ENCODE peak calls at places on chromosomes 3 and 15, in five cellular contexts. One of them, this sample, is unnamed.

GRCh38 chr3:17795733-17796132 is 53.3 kb upstream of the TBC1D5 start:
- DNase-seq in GM23338: no peak
- DNase-seq in GM23248: peak
- DNase-seq in CD8-positive, alpha-beta T cell: no peak
- DNase-seq in CD4-positive, alpha-beta memory T cell: no peak
- DNase-seq in this sample: no peak

GRCh38 chr3:128068156-128068620 is 16.0 kb downstream of the SEC61A1 start:
- DNase-seq in GM23338: peak
- DNase-seq in CD4-positive, alpha-beta memory T cell: peak
- DNase-seq in CD8-positive, alpha-beta T cell: no peak
- DNase-seq in GM23248: peak
- DNase-seq in this sample: no peak

GRCh38 chr15:81261172-81261808 is 62.7 kb downstream of the STARD5 start:
- DNase-seq in GM23338: no peak
- DNase-seq in CD8-positive, alpha-beta T cell: no peak
- DNase-seq in CD4-positive, alpha-beta memory T cell: no peak
- DNase-seq in GM23248: no peak
- DNase-seq in this sample: no peak

GRCh38 chr15:86077070-86077469 is 2.6 kb upstream of the AGBL1 start:
- DNase-seq in GM23248: no peak
- DNase-seq in GM23338: peak
- DNase-seq in CD8-positive, alpha-beta T cell: no peak
- DNase-seq in CD4-positive, alpha-beta memory T cell: no peak
- DNase-seq in this sample: no peak

GRCh38 chr3:183636221-183637105 is 1.0 kb downstream of the KLHL24 start:
- DNase-seq in GM23338: peak
- DNase-seq in CD8-positive, alpha-beta T cell: peak
- DNase-seq in GM23248: peak
- DNase-seq in CD4-positive, alpha-beta memory T cell: peak
- DNase-seq in this sample: peak

GRCh38 chr3:72255736-72256559 is 471.0 kb upstream of the PROK2 start:
- DNase-seq in CD8-positive, alpha-beta T cell: peak
- DNase-seq in CD4-positive, alpha-beta memory T cell: peak
- DNase-seq in GM23248: no peak
- DNase-seq in GM23338: peak
- DNase-seq in this sample: no peak

GRCh38 chr3:106794442-106794841 is 582.8 kb upstream of the CCDC54 start:
- DNase-seq in CD8-positive, alpha-beta T cell: no peak
- DNase-seq in GM23338: no peak
- DNase-seq in GM23248: no peak
- DNase-seq in CD4-positive, alpha-beta memory T cell: no peak
- DNase-seq in this sample: no peak

GRCh38 chr3:10417849-10418248 is 87.5 kb downstream of the ATP2B2 start:
- DNase-seq in CD4-positive, alpha-beta memory T cell: no peak
- DNase-seq in GM23248: peak
- DNase-seq in CD8-positive, alpha-beta T cell: no peak
- DNase-seq in GM23338: peak
- DNase-seq in this sample: no peak

GRCh38 chr3:80701349-80701748 is 933.6 kb upstream of the ROBO1 start:
- DNase-seq in CD4-positive, alpha-beta memory T cell: no peak
- DNase-seq in CD8-positive, alpha-beta T cell: no peak
- DNase-seq in GM23338: no peak
- DNase-seq in GM23248: no peak
- DNase-seq in this sample: no peak

GRCh38 chr3:170033489-170033888 is 4.3 kb upstream of the GPR160 start:
- DNase-seq in GM23338: no peak
- DNase-seq in CD4-positive, alpha-beta memory T cell: peak
- DNase-seq in CD8-positive, alpha-beta T cell: peak
- DNase-seq in GM23248: no peak
- DNase-seq in this sample: no peak

GRCh38 chr3:152050782-152051405 is 177.5 kb downstream of the SUCNR1 start:
- DNase-seq in CD4-positive, alpha-beta memory T cell: no peak
- DNase-seq in CD8-positive, alpha-beta T cell: no peak
- DNase-seq in GM23338: no peak
- DNase-seq in GM23248: peak
- DNase-seq in this sample: no peak

GRCh38 chr3:194003128-194004057 is 132.6 kb upstream of the HES1 start:
- DNase-seq in GM23248: peak
- DNase-seq in CD4-positive, alpha-beta memory T cell: no peak
- DNase-seq in CD8-positive, alpha-beta T cell: no peak
- DNase-seq in GM23338: peak
- DNase-seq in this sample: peak

GRCh38 chr15:64009241-64009640 is 37.0 kb downstream of the DAPK2 start:
- DNase-seq in CD8-positive, alpha-beta T cell: no peak
- DNase-seq in GM23338: no peak
- DNase-seq in CD4-positive, alpha-beta memory T cell: peak
- DNase-seq in GM23248: peak
- DNase-seq in this sample: no peak

GRCh38 chr15:25179673-25180511 is 225.1 kb downstream of the SNRPN start:
- DNase-seq in GM23338: no peak
- DNase-seq in CD4-positive, alpha-beta memory T cell: no peak
- DNase-seq in CD8-positive, alpha-beta T cell: no peak
- DNase-seq in GM23248: no peak
- DNase-seq in this sample: no peak

GRCh38 chr3:170331143-170331542 is 26.4 kb upstream of the SKIL start:
- DNase-seq in CD4-positive, alpha-beta memory T cell: no peak
- DNase-seq in GM23338: no peak
- DNase-seq in CD8-positive, alpha-beta T cell: no peak
- DNase-seq in GM23248: no peak
- DNase-seq in this sample: no peak

GRCh38 chr3:71393093-71393492 is 190.4 kb downstream of the FOXP1 start:
- DNase-seq in CD8-positive, alpha-beta T cell: no peak
- DNase-seq in GM23248: peak
- DNase-seq in GM23338: no peak
- DNase-seq in CD4-positive, alpha-beta memory T cell: no peak
- DNase-seq in this sample: no peak

GRCh38 chr15:40925863-40926658 is 3.1 kb upstream of the DLL4 start:
- DNase-seq in GM23248: peak
- DNase-seq in CD8-positive, alpha-beta T cell: no peak
- DNase-seq in GM23338: peak
- DNase-seq in CD4-positive, alpha-beta memory T cell: no peak
- DNase-seq in this sample: no peak
- H3K4me3 ChIP-seq in GM23248: peak
- H3K4me3 ChIP-seq in CD8-positive, alpha-beta T cell: peak
- H3K4me3 ChIP-seq in GM23338: peak
- H3K4me3 ChIP-seq in CD4-positive, alpha-beta memory T cell: peak
- H3K4me3 ChIP-seq in this sample: peak

GRCh38 chr3:37383323-37383722 is 208.9 kb upstream of the LRRFIP2 start:
- DNase-seq in GM23248: no peak
- DNase-seq in CD4-positive, alpha-beta memory T cell: no peak
- DNase-seq in GM23338: no peak
- DNase-seq in CD8-positive, alpha-beta T cell: no peak
- DNase-seq in this sample: no peak
- H3K27ac ChIP-seq in GM23248: no peak
- H3K27ac ChIP-seq in CD4-positive, alpha-beta memory T cell: no peak
- H3K27ac ChIP-seq in GM23338: no peak
- H3K27ac ChIP-seq in CD8-positive, alpha-beta T cell: no peak
- H3K27ac ChIP-seq in this sample: no peak

GRCh38 chr15:43748376-43748775 is 2.1 kb downstream of the PDIA3 start:
- DNase-seq in GM23338: peak
- DNase-seq in CD4-positive, alpha-beta memory T cell: peak
- DNase-seq in CD8-positive, alpha-beta T cell: no peak
- DNase-seq in GM23248: peak
- DNase-seq in this sample: no peak

GRCh38 chr15:43749690-43750345 is 3.6 kb downstream of the PDIA3 start:
- DNase-seq in GM23338: no peak
- DNase-seq in GM23248: peak
- DNase-seq in CD4-positive, alpha-beta memory T cell: peak
- DNase-seq in CD8-positive, alpha-beta T cell: no peak
- DNase-seq in this sample: no peak

DNA sequence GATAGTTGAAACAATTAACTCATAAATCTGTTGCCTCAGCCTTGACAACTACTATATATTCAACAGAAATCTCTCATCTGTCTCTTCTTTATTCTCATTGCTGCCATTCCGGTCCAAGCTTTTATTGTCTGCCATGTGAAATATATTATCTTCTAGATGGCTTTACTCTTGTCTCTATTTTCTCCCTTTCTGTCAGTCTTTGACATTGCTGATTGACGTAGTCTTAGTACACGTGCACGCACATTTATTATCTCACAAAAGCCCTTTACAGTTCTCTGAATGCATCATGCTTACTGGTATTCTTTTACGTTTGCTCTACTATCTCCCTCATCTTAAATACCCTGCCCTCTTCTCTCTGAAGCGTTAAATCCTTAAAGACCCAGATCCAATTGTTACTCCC is 5.6 kb downstream of the PDIA3 start:
- DNase-seq in CD8-positive, alpha-beta T cell: no peak
- DNase-seq in GM23338: no peak
- DNase-seq in CD4-positive, alpha-beta memory T cell: no peak
- DNase-seq in GM23248: no peak
- DNase-seq in this sample: no peak
- H3K4me3 ChIP-seq in CD8-positive, alpha-beta T cell: no peak
- H3K4me3 ChIP-seq in GM23338: no peak
- H3K4me3 ChIP-seq in CD4-positive, alpha-beta memory T cell: no peak
- H3K4me3 ChIP-seq in GM23248: no peak
- H3K4me3 ChIP-seq in this sample: no peak

DNA sequence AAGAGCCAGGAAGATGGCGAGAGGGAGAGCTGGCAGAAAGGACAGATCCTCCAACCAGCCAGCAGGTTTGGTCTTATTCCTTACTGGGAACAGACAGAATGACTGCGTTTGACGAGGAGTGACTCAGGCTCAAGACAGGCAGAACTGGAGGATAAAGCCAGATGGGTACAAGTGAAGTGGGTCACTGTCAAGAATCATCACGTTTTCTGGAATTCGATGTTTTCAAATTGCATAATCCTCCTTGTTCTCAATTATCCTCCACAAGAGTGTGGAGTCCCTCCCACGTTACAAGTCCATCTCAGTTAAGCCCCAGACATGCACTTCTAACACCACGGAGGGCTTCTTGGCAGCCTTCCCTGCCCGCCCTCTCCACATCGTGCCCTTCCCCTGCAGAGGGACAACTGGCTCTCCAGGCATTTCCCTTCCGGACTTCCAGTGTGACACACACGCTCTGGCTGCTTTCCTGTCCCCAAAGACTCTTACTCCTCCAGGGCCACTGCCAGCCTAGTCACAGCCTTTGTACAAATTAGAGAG is 183.1 kb downstream of the CHST2 start:
- DNase-seq in GM23248: peak
- DNase-seq in CD8-positive, alpha-beta T cell: no peak
- DNase-seq in GM23338: peak
- DNase-seq in CD4-positive, alpha-beta memory T cell: no peak
- DNase-seq in this sample: no peak
- H3K27ac ChIP-seq in GM23248: peak
- H3K27ac ChIP-seq in CD8-positive, alpha-beta T cell: no peak
- H3K27ac ChIP-seq in GM23338: no peak
- H3K27ac ChIP-seq in CD4-positive, alpha-beta memory T cell: no peak
- H3K27ac ChIP-seq in this sample: peak

DNA sequence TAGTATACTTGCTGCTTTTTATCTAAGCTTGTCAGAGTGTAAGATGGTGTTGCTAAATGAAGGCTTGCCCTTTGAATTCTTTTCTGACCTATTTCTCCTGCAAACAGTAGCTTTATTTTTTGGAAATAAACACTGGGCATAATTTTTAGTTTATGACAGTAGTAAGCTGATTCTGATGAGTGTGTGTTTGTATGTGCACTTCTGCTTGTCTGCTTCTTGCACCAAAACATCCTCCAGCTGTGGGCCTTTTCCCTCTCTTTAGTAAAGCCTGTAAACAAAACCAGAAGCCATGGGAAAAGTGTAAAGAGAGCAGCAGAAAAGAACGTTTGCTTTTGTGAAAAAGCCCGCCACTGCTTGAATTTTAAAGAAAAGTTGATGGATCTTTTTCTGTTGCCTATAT is 136.4 kb upstream of the IL12A start:
- DNase-seq in CD8-positive, alpha-beta T cell: no peak
- DNase-seq in GM23248: no peak
- DNase-seq in CD4-positive, alpha-beta memory T cell: no peak
- DNase-seq in GM23338: no peak
- DNase-seq in this sample: no peak
- H3K4me3 ChIP-seq in CD8-positive, alpha-beta T cell: no peak
- H3K4me3 ChIP-seq in GM23248: peak
- H3K4me3 ChIP-seq in CD4-positive, alpha-beta memory T cell: no peak
- H3K4me3 ChIP-seq in GM23338: no peak
- H3K4me3 ChIP-seq in this sample: peak

GRCh38 chr3:38543602-38544001 is 47.5 kb downstream of the EXOG start:
- DNase-seq in GM23248: no peak
- DNase-seq in CD8-positive, alpha-beta T cell: no peak
- DNase-seq in GM23338: no peak
- DNase-seq in CD4-positive, alpha-beta memory T cell: no peak
- DNase-seq in this sample: peak
- H3K27ac ChIP-seq in GM23248: no peak
- H3K27ac ChIP-seq in CD8-positive, alpha-beta T cell: no peak
- H3K27ac ChIP-seq in GM23338: no peak
- H3K27ac ChIP-seq in CD4-positive, alpha-beta memory T cell: no peak
- H3K27ac ChIP-seq in this sample: no peak